ENCODE peak calls at places on chromosomes 3 and 15, in seven cellular contexts. J, T, X, W, F, H and C are unnamed samples. For H3K4me1, the result is how much of the 10 kb centered on the place peaks cover.

GRCh38 chr15:37028609-37029287 is 71.6 kb downstream of the MEIS2 start:
- DNase-seq in X (peak), T (no peak), W (no peak), J (no peak), H (no peak), F (no peak), C (no peak)

GRCh38 chr15:82663186-82663600 is 16.0 kb upstream of the CPEB1 start:
- DNase-seq in X (peak), H (peak), F (peak), T (peak), W (peak), J (no peak), C (peak)

GRCh38 chr3:52693071-52693470 is 7.2 kb downstream of the GNL3 start:
- DNase-seq in W (no peak), X (no peak), H (no peak), J (no peak), F (no peak), T (no peak), C (no peak)

GRCh38 chr3:148991219-148992026 is at the start of gene GYG1:
- DNase-seq in J (peak), X (peak), W (peak), H (peak), F (peak), T (peak), C (peak)

GRCh38 chr3:185935465-185936263 is 2.1 kb downstream of the TRA2B start:
- DNase-seq in T (peak), X (no peak), H (no peak), F (no peak), W (no peak), J (no peak), C (no peak)

GRCh38 chr15:22913646-22914380 is 66.4 kb downstream of the CYFIP1 start:
- DNase-seq in H (no peak), J (no peak), F (no peak), T (no peak), W (no peak), X (no peak), C (no peak)

GRCh38 chr3:47130557-47130956 is 33.4 kb downstream of the SETD2 start:
- DNase-seq in H (no peak), T (peak), F (no peak), J (no peak), W (no peak), X (no peak), C (no peak)

GRCh38 chr3:190325923-190326322 is 3.7 kb upstream of the CLDN1 start:
- DNase-seq in J (no peak), X (peak), T (peak), H (no peak), F (no peak), W (no peak), C (no peak)

GRCh38 chr15:45821390-45821789 is 186.6 kb downstream of the SQOR start:
- DNase-seq in F (no peak), T (no peak), H (no peak), W (no peak), J (no peak), X (no peak), C (no peak)

GRCh38 chr3:158471639-158472294 is 99.2 kb upstream of the MLF1 start:
- DNase-seq in F (no peak), X (peak), W (peak), J (no peak), T (no peak), H (no peak), C (no peak)

GRCh38 chr3:459376-459710 is 262.8 kb downstream of the CHL1 start:
- DNase-seq in J (no peak), H (no peak), F (no peak), T (no peak), X (no peak), W (no peak), C (no peak)
- H3K4me3 ChIP-seq in J (no peak), H (no peak), F (no peak), T (no peak), X (no peak), W (no peak), C (no peak)

DNA sequence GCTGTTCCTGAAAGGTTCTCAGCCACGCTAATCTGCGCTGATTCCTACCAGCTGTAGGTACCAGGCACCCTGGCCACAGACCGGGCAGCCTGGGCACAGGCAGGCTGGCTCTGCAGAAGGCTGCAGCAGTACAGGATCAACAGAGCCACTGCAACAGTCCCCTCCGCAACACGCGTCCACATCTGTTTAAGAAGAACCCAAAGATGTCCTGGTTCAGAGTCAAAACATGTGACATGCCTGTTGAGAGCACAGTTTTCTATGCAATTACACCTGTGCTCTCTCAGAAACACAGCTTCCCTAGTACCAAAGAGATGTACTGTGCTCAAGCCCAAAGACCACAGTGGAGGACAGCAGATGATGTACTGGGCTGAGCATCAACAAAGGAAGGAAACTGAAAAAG is 18.8 kb downstream of the LRIG1 start:
- DNase-seq in W (no peak), T (no peak), J (no peak), F (no peak), H (no peak), X (no peak), C (no peak)
- H3K4me1 ChIP-seq in W (half or more), T (under half), J (half or more), F (half or more), H (half or more), X (half or more), C (half or more)

GRCh38 chr15:99092554-99093172 is 12.2 kb upstream of the SYNM start:
- DNase-seq in T (no peak), H (no peak), F (no peak), W (no peak), J (no peak), X (no peak), C (no peak)
- TF ChIP-seq CTCF in T (no peak), H (no peak), F (no peak), W (no peak), J (no peak), X (no peak), C (no peak)

GRCh38 chr3:146335386-146335785 is 84.5 kb upstream of the PLSCR4 start:
- DNase-seq in W (no peak), J (no peak), X (no peak), T (no peak), F (no peak), H (no peak), C (no peak)
- H3K4me3 ChIP-seq in W (no peak), J (no peak), X (no peak), T (no peak), F (no peak), H (no peak), C (no peak)

DNA sequence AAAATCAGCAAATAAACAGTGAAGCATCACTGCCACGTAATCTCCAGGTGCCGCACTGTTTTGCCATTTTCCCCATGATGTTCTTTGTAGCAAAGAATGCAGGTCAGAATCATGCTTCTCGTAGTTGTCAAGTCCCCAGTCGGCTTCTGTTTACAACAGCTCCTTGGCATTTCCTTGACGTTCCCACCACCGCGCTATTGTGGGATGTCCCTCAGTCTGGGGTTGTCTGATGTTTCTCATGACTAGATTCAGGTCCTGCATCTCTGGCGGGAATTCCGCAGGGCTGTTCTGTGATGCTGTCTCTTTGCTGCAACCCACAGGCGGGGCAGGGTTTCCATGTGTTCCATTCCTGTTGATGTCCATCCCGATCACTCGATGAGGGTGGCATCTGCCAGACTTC is 117.9 kb upstream of the SMAD3 start:
- DNase-seq in H (no peak), J (no peak), W (no peak), T (no peak), F (no peak), X (no peak), C (no peak)
- H3K4me1 ChIP-seq in H (under half), J (under half), W (under half), T (under half), F (under half), X (under half), C (under half)

DNA sequence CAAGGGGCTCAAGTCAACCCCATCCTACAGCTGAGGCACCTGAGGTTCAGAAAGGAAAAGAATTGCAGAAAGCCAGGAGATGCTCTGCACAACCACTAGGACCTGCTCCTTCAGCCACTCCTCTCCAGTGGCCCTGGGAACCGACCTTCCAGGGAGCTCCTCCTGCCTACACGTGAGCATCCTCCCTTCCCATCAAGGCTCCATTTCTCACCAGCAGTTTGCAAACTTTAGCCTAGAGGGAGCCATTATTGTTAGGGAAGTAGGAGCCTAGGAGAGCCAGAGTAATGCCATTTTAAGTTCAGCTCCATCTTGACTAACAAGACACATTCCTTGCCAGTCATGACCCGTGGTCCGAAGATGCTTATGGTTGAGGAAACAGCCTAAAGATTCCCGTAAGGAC is 11.2 kb upstream of the CHCHD6 start:
- DNase-seq in J (no peak), W (no peak), F (no peak), H (no peak), X (no peak), T (no peak), C (no peak)
- TF ChIP-seq CTCF in J (no peak), W (no peak), F (no peak), H (no peak), X (no peak), T (no peak), C (no peak)

DNA sequence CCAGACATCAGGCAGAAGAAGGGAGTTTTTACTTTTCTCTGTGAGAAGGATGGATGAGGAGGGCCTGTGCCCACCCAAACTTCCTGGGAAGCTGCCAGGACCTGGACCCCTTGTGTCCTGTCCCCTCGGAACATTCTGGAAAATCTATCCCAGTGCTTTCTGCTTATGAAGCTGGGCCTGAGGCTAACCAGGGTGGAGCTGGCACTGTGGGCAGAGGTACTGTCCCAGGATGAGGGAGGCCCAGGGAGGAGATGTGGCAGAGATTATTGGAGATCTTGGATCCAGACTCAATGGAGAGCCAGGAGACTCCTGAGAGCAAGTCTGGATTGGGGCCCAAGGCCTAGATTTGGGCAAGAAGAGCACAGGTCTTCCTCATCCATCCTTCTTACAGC is 44.4 kb downstream of the SPSB4 start:
- DNase-seq in T (no peak), H (no peak), W (no peak), X (no peak), F (no peak), J (no peak), C (no peak)
- H3K4me3 ChIP-seq in T (no peak), H (no peak), W (no peak), X (no peak), F (no peak), J (peak), C (no peak)

DNA sequence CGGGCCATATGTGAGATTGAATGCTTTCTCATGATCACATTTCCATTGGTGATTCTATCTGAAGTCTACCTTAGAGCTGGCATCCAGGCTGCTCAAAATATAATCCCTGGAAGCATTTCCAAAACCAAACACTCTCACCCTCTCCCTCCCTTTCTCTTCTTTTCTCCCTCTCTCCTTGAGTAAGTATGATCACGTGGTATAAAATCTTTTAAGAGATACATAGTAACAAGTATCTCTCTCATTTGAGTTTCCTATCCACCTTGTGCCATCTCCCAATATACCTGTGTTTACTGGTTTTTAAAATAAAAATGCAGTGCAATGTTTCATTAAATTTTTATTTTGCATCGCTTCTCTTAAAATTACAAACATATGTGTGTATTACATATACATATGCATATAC is 350.9 kb upstream of the KCNH8 start:
- DNase-seq in J (no peak), W (no peak), H (no peak), X (no peak), T (no peak), F (no peak), C (no peak)
- H3K4me1 ChIP-seq in J (under half), W (under half), H (under half), X (under half), T (under half), F (under half), C (under half)

GRCh38 chr15:57655809-57656208 is 50.7 kb upstream of the POLR2M start:
- DNase-seq in H (no peak), J (no peak), X (no peak), F (no peak), W (no peak), T (no peak), C (no peak)
- TF ChIP-seq CTCF in H (no peak), J (no peak), X (no peak), F (no peak), W (no peak), T (peak), C (no peak)